ENCODE peak calls at places on chromosomes 12 and 14, in nine cellular contexts. R is mucosa of gallbladder; O is NCI-H524; B is activated gamma-delta T cell treated with anti-CD3 and anti-CD28 coated beads, Interleukin-2, amount 50 U/mL, for 16 hours; Z is GDM1; Q is mesenchymal stem cell; L is T-helper 2 cell; H is MCF 10A; G is Calu3. I is an unnamed sample.

GRCh38 chr12:132700212-132700913 is 10.3 kb upstream of the PGAM5 start:
- DNase-seq in Z (no peak), G (no peak), L (no peak), O (no peak), Q (peak), R (no peak), B (no peak), H (peak), I (no peak)

GRCh38 chr14:90851327-90852036 is 35.3 kb upstream of the TTC7B start:
- DNase-seq in B (no peak), R (no peak), G (no peak), H (no peak), L (no peak), O (no peak), Q (no peak), Z (no peak), I (no peak)

GRCh38 chr12:26205298-26205697 is 9.9 kb downstream of the SSPN start:
- DNase-seq in B (no peak), G (no peak), H (no peak), R (no peak), Z (no peak), L (no peak), Q (no peak), O (no peak), I (no peak)

GRCh38 chr14:78606111-78606510 is 435.9 kb downstream of the NRXN3 start:
- DNase-seq in R (no peak), B (no peak), G (no peak), H (no peak), O (no peak), L (no peak), Q (peak), Z (no peak), I (peak)

GRCh38 chr12:50057000-50057841 is at the start of gene ASIC1:
- DNase-seq in B (no peak), H (peak), Q (peak), R (peak), G (peak), Z (no peak), O (peak), L (no peak), I (peak)

GRCh38 chr14:69161590-69161989 is 8.7 kb upstream of the DCAF5 start:
- DNase-seq in G (no peak), Q (no peak), L (no peak), O (no peak), B (no peak), R (no peak), H (no peak), Z (no peak), I (no peak)

GRCh38 chr12:93802698-93803097 is 125.5 kb downstream of the CRADD start:
- DNase-seq in Z (no peak), L (no peak), H (peak), Q (no peak), B (no peak), G (no peak), O (no peak), R (no peak), I (no peak)

GRCh38 chr12:34399631-34400422 is 377.5 kb downstream of the ALG10 start:
- DNase-seq in R (peak), L (peak), H (no peak), Q (no peak), Z (no peak), B (no peak), G (no peak), O (no peak), I (no peak)

GRCh38 chr12:76685246-76685678 is 78.7 kb upstream of the ZDHHC17 start:
- DNase-seq in Z (no peak), O (peak), Q (peak), R (peak), L (no peak), B (no peak), G (no peak), H (no peak), I (no peak)

GRCh38 chr12:38154096-38155019 is 162.2 kb upstream of the ALG10B start:
- DNase-seq in H (no peak), R (no peak), L (no peak), Q (no peak), O (no peak), G (no peak), Z (no peak), B (no peak), I (no peak)